ENCODE peak calls at places on chromosome 20, in five cellular contexts. Y is stimulated activated CD4-positive, alpha-beta T cell treated with anti-CD3 and anti-CD28 coated beads, Interleukin-1b, Interleukin-23, amount 100 ng/mL, for 4 hours; V is tibial artery; N is Kasumi-1; Z is tibial nerve. E is an unnamed sample.

GRCh38 chr20:59777814-59778575 is 155.4 kb downstream of the SYCP2 start:
- DNase-seq in Y (no peak), V (peak), N (no peak), Z (no peak), E (no peak)

GRCh38 chr20:43963233-43963632 is 48.6 kb downstream of the TOX2 start:
- DNase-seq in Y (no peak), V (peak), N (no peak), Z (no peak), E (no peak)

GRCh38 chr20:59016795-59017492 is 2.3 kb upstream of the TUBB1 start:
- DNase-seq in Y (no peak), V (no peak), N (no peak), Z (no peak), E (no peak)

GRCh38 chr20:4401601-4402000 is 320.1 kb upstream of the PRND start:
- DNase-seq in Y (no peak), V (no peak), N (no peak), Z (no peak), E (no peak)

GRCh38 chr20:36084356-36084755 is 70.2 kb upstream of the EPB41L1 start:
- DNase-seq in Y (no peak), V (no peak), N (no peak), Z (no peak), E (no peak)

GRCh38 chr20:35698298-35699126 is 640 bp downstream of the NFS1 start:
- DNase-seq in Y (no peak), V (no peak), N (peak), Z (no peak), E (peak)

GRCh38 chr20:57435498-57436222 is 44.5 kb downstream of the RBM38 start:
- DNase-seq in Y (no peak), V (peak), N (peak), Z (no peak), E (peak)

GRCh38 chr20:58623579-58624473 is 27.3 kb upstream of the STX16 start:
- DNase-seq in Y (no peak), V (peak), N (no peak), Z (no peak), E (peak)

GRCh38 chr20:52972190-52972937 is at the start of gene TSHZ2:
- DNase-seq in Y (peak), V (peak), N (no peak), Z (peak), E (peak)

GRCh38 chr20:41149679-41150131 is 12.4 kb downstream of the PLCG1 start:
- DNase-seq in Y (no peak), V (no peak), N (no peak), Z (no peak), E (no peak)

GRCh38 chr20:47574616-47575401 is 73.1 kb downstream of the NCOA3 start:
- DNase-seq in Y (no peak), V (no peak), N (peak), Z (no peak), E (no peak)

GRCh38 chr20:7463290-7463689 is 477.0 kb downstream of the HAO1 start:
- DNase-seq in Y (no peak), V (no peak), N (no peak), Z (no peak), E (no peak)

GRCh38 chr20:23227274-23227673 is 123.3 kb upstream of the NXT1 start:
- DNase-seq in Y (no peak), V (no peak), N (no peak), Z (no peak), E (no peak)

GRCh38 chr20:8117636-8118413 is 14.2 kb upstream of the PLCB1 start:
- DNase-seq in Y (no peak), V (no peak), N (no peak), Z (no peak), E (no peak)

GRCh38 chr20:15236812-15237211 is 899.4 kb upstream of the FLRT3 start:
- DNase-seq in Y (no peak), V (no peak), N (peak), Z (no peak), E (no peak)

GRCh38 chr20:62192635-62193034 is 9.8 kb downstream of the MTG2 start:
- DNase-seq in Y (no peak), V (no peak), N (no peak), Z (no peak), E (no peak)

GRCh38 chr20:38723069-38723981 is 961 bp upstream of the SLC32A1 start:
- DNase-seq in Y (no peak), V (no peak), N (peak), Z (no peak), E (no peak)

GRCh38 chr20:52242237-52243230 is 51.0 kb upstream of the ZFP64 start:
- DNase-seq in Y (no peak), V (no peak), N (peak), Z (no peak), E (no peak)

GRCh38 chr20:51456511-51457280 is 85.8 kb downstream of the NFATC2 start:
- DNase-seq in Y (no peak), V (peak), N (peak), Z (peak), E (peak)

GRCh38 chr20:22373164-22373895 is 211.0 kb downstream of the FOXA2 start:
- DNase-seq in Y (no peak), V (no peak), N (no peak), Z (no peak), E (no peak)

GRCh38 chr20:38536310-38536709 is 44.7 kb upstream of the ADIG start:
- DNase-seq in Y (no peak), V (no peak), N (no peak), Z (no peak), E (no peak)

GRCh38 chr20:47464380-47465101 is 37.1 kb upstream of the NCOA3 start:
- DNase-seq in Y (no peak), V (peak), N (no peak), Z (peak), E (peak)

GRCh38 chr20:35049776-35050352 is 42.7 kb downstream of the TRPC4AP start:
- DNase-seq in Y (no peak), V (no peak), N (no peak), Z (no peak), E (no peak)

GRCh38 chr20:6185268-6185667 is 62.4 kb upstream of the FERMT1 start:
- DNase-seq in Y (no peak), V (no peak), N (no peak), Z (no peak), E (no peak)

GRCh38 chr20:50216543-50217206 is 26.0 kb downstream of the CEBPB start:
- DNase-seq in Y (no peak), V (peak), N (no peak), Z (no peak), E (no peak)

GRCh38 chr20:17024513-17025105 is 202.2 kb upstream of the PCSK2 start:
- DNase-seq in Y (no peak), V (no peak), N (no peak), Z (no peak), E (no peak)

GRCh38 chr20:40692240-40693011 is 3.4 kb upstream of the MAFB start:
- DNase-seq in Y (no peak), V (no peak), N (no peak), Z (no peak), E (no peak)

GRCh38 chr20:24677626-24678328 is 208.3 kb downstream of the SYNDIG1 start:
- DNase-seq in Y (no peak), V (peak), N (no peak), Z (no peak), E (no peak)

GRCh38 chr20:41476446-41476845 is 109.8 kb upstream of the EMILIN3 start:
- DNase-seq in Y (no peak), V (no peak), N (no peak), Z (no peak), E (no peak)

GRCh38 chr20:24773751-24774201 is 175.3 kb upstream of the CST7 start:
- DNase-seq in Y (no peak), V (peak), N (peak), Z (no peak), E (no peak)

GRCh38 chr20:47665221-47665991 is 119.9 kb downstream of the SULF2 start:
- DNase-seq in Y (no peak), V (peak), N (no peak), Z (no peak), E (no peak)

GRCh38 chr20:49910340-49910706 is 5.0 kb downstream of the SPATA2 start:
- DNase-seq in Y (no peak), V (peak), N (no peak), Z (no peak), E (no peak)

GRCh38 chr20:54469293-54469692 is 6.1 kb upstream of the DOK5 start:
- DNase-seq in Y (no peak), V (no peak), N (no peak), Z (no peak), E (no peak)

GRCh38 chr20:47360489-47361267 is 4.2 kb upstream of the ZMYND8 start:
- DNase-seq in Y (no peak), V (peak), N (peak), Z (peak), E (peak)

GRCh38 chr20:9092101-9092500 is 23.2 kb downstream of the PLCB4 start:
- DNase-seq in Y (no peak), V (no peak), N (no peak), Z (no peak), E (no peak)

GRCh38 chr20:63313349-63314014 is 20.5 kb downstream of the COL20A1 start:
- DNase-seq in Y (no peak), V (no peak), N (no peak), Z (no peak), E (no peak)

GRCh38 chr20:44734938-44735337 is 10.7 kb upstream of the KCNK15 start:
- DNase-seq in Y (no peak), V (peak), N (no peak), Z (no peak), E (no peak)

GRCh38 chr20:36742558-36742957 is 3.3 kb downstream of the NDRG3 start:
- DNase-seq in Y (no peak), V (no peak), N (no peak), Z (no peak), E (no peak)

GRCh38 chr20:45913105-45913504 is 1.1 kb upstream of the PLTP start:
- DNase-seq in Y (no peak), V (no peak), N (no peak), Z (no peak), E (no peak)

E was measured in gastrocnemius medialis.